ENCODE peak calls at places on chromosome 3, in six cellular contexts. K is cardiac fibroblast, V is NCI-H69, B is T-cell, R is Right ventricle myocardium superior, F is hippocampal formation. Z is an unnamed sample.

GRCh38 chr3:123096126-123096525 is 29.3 kb downstream of the PDIA5 start:
- DNase-seq in R (no peak), F (no peak), V (no peak), K (no peak), B (no peak), Z (no peak)

GRCh38 chr3:142523921-142524566 is 54.5 kb downstream of the ATR start:
- DNase-seq in K (no peak), V (peak; percentile 27), R (no peak), B (no peak), F (no peak), Z (no peak)

GRCh38 chr3:58323795-58324674 is 8.7 kb upstream of the PXK start:
- DNase-seq in R (no peak), B (no peak), F (no peak), K (peak; percentile 28), V (no peak), Z (no peak)

GRCh38 chr3:187902938-187903337 is 157.7 kb upstream of the BCL6 start:
- DNase-seq in F (no peak), V (no peak), K (peak; percentile 31), B (no peak), R (no peak), Z (no peak)

GRCh38 chr3:54213910-54214309 is 91.6 kb downstream of the CACNA2D3 start:
- DNase-seq in K (no peak), R (no peak), V (no peak), B (no peak), F (no peak), Z (no peak)

GRCh38 chr3:3586843-3587626 is 212.2 kb upstream of the LRRN1 start:
- DNase-seq in K (no peak), B (no peak), R (no peak), F (no peak), V (no peak), Z (no peak)

GRCh38 chr3:173770011-173770410 is 372.5 kb downstream of the NLGN1 start:
- DNase-seq in B (no peak), R (no peak), K (peak; percentile 43), V (peak; percentile 36), F (no peak), Z (no peak)

GRCh38 chr3:102741105-102741504 is 306.3 kb downstream of the ZPLD1 start:
- DNase-seq in B (no peak), R (no peak), K (no peak), V (peak; percentile 22), F (no peak), Z (no peak)

GRCh38 chr3:50411229-50411628 is 51.9 kb upstream of the TMEM115 start:
- DNase-seq in B (no peak), K (no peak), V (no peak), R (no peak), F (no peak), Z (no peak)

GRCh38 chr3:106025151-106025722 is 156.4 kb upstream of the CBLB start:
- DNase-seq in K (peak; percentile 40), B (no peak), F (no peak), R (peak; percentile 44), V (peak; percentile 69), Z (peak; percentile 49)

GRCh38 chr3:43522702-43523362 is 99.0 kb downstream of the ANO10 start:
- DNase-seq in R (no peak), F (no peak), K (peak; percentile 12), V (no peak), B (no peak), Z (no peak)

GRCh38 chr3:133570139-133570936 is 3.1 kb upstream of the CDV3 start:
- DNase-seq in V (no peak), K (peak; percentile 96), F (no peak), R (no peak), B (no peak), Z (peak; percentile 70)

Z was measured in body of pancreas.